ENCODE peak calls at places on chromosomes 11 and 22, in eight cellular contexts. R is HT-29; L is stimulated activated CD8-positive, alpha-beta memory T cell treated with anti-CD3 and anti-CD28 coated beads, Interleukin-4, amount 100 ng/mL, for 4 hours; Z is T-helper 1 cell; X is bronchial epithelial cell; J is WERI-Rb-1; Q is naive thymus-derived CD4-positive, alpha-beta T cell; U is EH. B is an unnamed sample.

GRCh38 chr11:121206810-121207209 is 85.8 kb upstream of the SC5D start:
- DNase-seq in X (no peak), R (peak; percentile 76), J (no peak), L (no peak), Q (no peak), Z (no peak), U (no peak), B (peak; percentile 2)

GRCh38 chr11:118530683-118531596 is at the start of gene TMEM25:
- DNase-seq in R (peak; percentile 42), L (peak; percentile 41), Z (peak; percentile 55), U (peak; percentile 52), X (peak; percentile 20), J (peak; percentile 85), Q (peak; percentile 77), B (peak; percentile 47)

GRCh38 chr22:30566125-30566524 is 8.3 kb downstream of the GAL3ST1 start:
- DNase-seq in L (no peak), R (peak; percentile 84), X (no peak), J (no peak), U (no peak), Q (no peak), Z (no peak), B (no peak)

GRCh38 chr22:41178425-41178975 is 26.6 kb upstream of the L3MBTL2 start:
- DNase-seq in Z (no peak), Q (no peak), X (no peak), L (no peak), R (no peak), J (no peak), U (no peak), B (no peak)

GRCh38 chr11:45900916-45901617 is 6.0 kb downstream of the FREY1 start:
- DNase-seq in J (no peak), L (no peak), U (no peak), R (no peak), Z (no peak), X (no peak), Q (no peak), B (no peak)

GRCh38 chr11:32113200-32113599 is 22.3 kb downstream of the RCN1 start:
- DNase-seq in Z (no peak), R (no peak), U (no peak), J (no peak), Q (no peak), L (no peak), X (peak; percentile 20), B (peak; percentile 65)

GRCh38 chr22:31846161-31847115 is 92.6 kb downstream of the DEPDC5 start:
- DNase-seq in R (no peak), U (peak; percentile 35), J (peak; percentile 19), Q (no peak), L (no peak), X (no peak), Z (no peak), B (peak; percentile 92)

GRCh38 chr11:130215531-130216220 is 56.1 kb downstream of the ST14 start:
- DNase-seq in U (no peak), R (no peak), J (no peak), X (no peak), Z (no peak), L (no peak), Q (no peak), B (no peak)

GRCh38 chr11:125263268-125263790 is 98.8 kb downstream of the PKNOX2 start:
- DNase-seq in Q (no peak), R (no peak), J (no peak), Z (no peak), U (peak; percentile 99), L (no peak), X (no peak), B (peak; percentile 100)

GRCh38 chr11:18365736-18366135 is 28.6 kb upstream of the LDHA start:
- DNase-seq in L (no peak), Q (no peak), J (no peak), X (no peak), U (no peak), R (no peak), Z (no peak), B (no peak)

GRCh38 chr11:71221851-71222250 is 30.5 kb downstream of the SHANK2 start:
- DNase-seq in X (no peak), R (no peak), J (no peak), Z (no peak), U (no peak), L (no peak), Q (no peak), B (no peak)

GRCh38 chr22:20084547-20085413 is 4.7 kb downstream of the DGCR8 start:
- DNase-seq in Q (no peak), R (peak; percentile 67), J (peak; percentile 71), X (peak; percentile 8), Z (no peak), L (no peak), U (peak; percentile 17), B (no peak)

GRCh38 chr22:49959782-49960158 is 802 bp upstream of the PIM3 start:
- DNase-seq in Q (no peak), X (peak; percentile 54), J (peak; percentile 44), U (peak; percentile 31), Z (no peak), L (no peak), R (peak; percentile 62), B (no peak)

GRCh38 chr11:12761029-12761428 is 86.8 kb downstream of the TEAD1 start:
- DNase-seq in J (no peak), U (peak; percentile 55), Q (no peak), R (peak; percentile 64), L (no peak), X (peak; percentile 68), Z (no peak), B (no peak)

GRCh38 chr11:1567052-1567720 is 4.9 kb downstream of the DUSP8 start:
- DNase-seq in Z (no peak), X (no peak), Q (no peak), U (no peak), J (peak; percentile 51), R (no peak), L (no peak), B (no peak)

GRCh38 chr22:39135092-39135896 is 17.2 kb downstream of the CBX7 start:
- DNase-seq in U (peak; percentile 50), Q (no peak), R (peak; percentile 38), X (no peak), L (no peak), Z (peak; percentile 37), J (peak; percentile 63), B (peak; percentile 50)

GRCh38 chr11:3803726-3804510 is 4.4 kb upstream of the PGAP2 start:
- DNase-seq in Z (no peak), U (peak; percentile 94), Q (no peak), L (no peak), X (peak; percentile 55), J (no peak), R (no peak), B (peak; percentile 38)

B was measured in fibroblast of villous mesenchyme.